ENCODE peak calls at places on chromosomes 11 and 22, in five cellular contexts. J, E, X, U and H are unnamed samples. For H3K4me1, the result is how much of the 10 kb centered on the place peaks cover.

GRCh38 chr11:106105986-106106385 is 28.5 kb downstream of the AASDHPPT start:
- DNase-seq in J (no peak), E (no peak), U (no peak), X (no peak), H (no peak)

GRCh38 chr11:2868604-2869526 is 16.7 kb downstream of the CDKN1C start:
- DNase-seq in U (no peak), E (no peak), J (no peak), X (no peak), H (no peak)

GRCh38 chr11:19975414-19975990 is 184.8 kb downstream of the DBX1 start:
- DNase-seq in J (no peak), X (no peak), E (no peak), U (no peak), H (no peak)

GRCh38 chr11:43975631-43976030 is 33.2 kb downstream of the C11orf96 start:
- DNase-seq in X (no peak), J (no peak), U (no peak), E (no peak), H (no peak)

GRCh38 chr11:102633385-102634026 is 8.4 kb upstream of the MMP20 start:
- DNase-seq in X (no peak), E (no peak), U (no peak), J (no peak), H (no peak)

GRCh38 chr11:1402776-1403620 is 13.3 kb downstream of the BRSK2 start:
- DNase-seq in X (no peak), J (no peak), E (no peak), U (peak), H (no peak)

GRCh38 chr11:84522331-84522730 is 1104.8 kb downstream of the DLG2 start:
- DNase-seq in X (no peak), J (no peak), U (no peak), E (no peak), H (no peak)

GRCh38 chr11:29963796-29964195 is 53.0 kb downstream of the KCNA4 start:
- DNase-seq in J (no peak), X (no peak), E (no peak), U (no peak), H (no peak)

GRCh38 chr11:43359432-43359818 is 705 bp downstream of the TTC17 start:
- DNase-seq in J (peak), U (peak), E (peak), X (no peak), H (no peak)

GRCh38 chr22:39288135-39288898 is 31.1 kb downstream of the RPL3 start:
- DNase-seq in E (peak), X (no peak), J (no peak), U (no peak), H (no peak)

GRCh38 chr22:19419086-19419463 is 12.5 kb downstream of the HIRA start:
- DNase-seq in J (no peak), E (no peak), U (no peak), X (no peak), H (no peak)

GRCh38 chr22:46297151-46297819 is 615 bp downstream of the GTSE1 start:
- DNase-seq in X (no peak), J (no peak), U (no peak), E (no peak), H (no peak)

GRCh38 chr22:32079110-32080089 is 36.3 kb downstream of the SLC5A1 start:
- DNase-seq in J (peak), U (no peak), X (no peak), E (peak), H (peak)

GRCh38 chr11:108645956-108646355 is 18.9 kb upstream of the DDX10 start:
- DNase-seq in X (no peak), U (no peak), E (no peak), J (no peak), H (no peak)

GRCh38 chr11:3849297-3849874 is 6.1 kb upstream of the STIM1 start:
- DNase-seq in J (peak), U (no peak), X (peak), E (no peak), H (peak)

GRCh38 chr22:46454910-46455269 is 82.5 kb downstream of the CELSR1 start:
- DNase-seq in E (no peak), U (no peak), X (no peak), J (peak), H (no peak)

GRCh38 chr11:15852179-15852578 is 504.2 kb downstream of the SOX6 start:
- DNase-seq in E (no peak), J (peak), U (no peak), X (no peak), H (peak)

GRCh38 chr11:128093689-128094088 is 493.7 kb downstream of the ETS1 start:
- DNase-seq in E (no peak), X (no peak), J (no peak), U (no peak), H (no peak)

GRCh38 chr11:83681045-83681781 is 395.0 kb upstream of the CCDC90B start:
- DNase-seq in X (no peak), E (no peak), J (no peak), U (no peak), H (no peak)

GRCh38 chr22:42655693-42656092 is 6.5 kb upstream of the CYB5R3 start:
- DNase-seq in U (no peak), X (no peak), E (no peak), J (no peak), H (no peak)

GRCh38 chr11:70913715-70914231 is 338.6 kb downstream of the SHANK2 start:
- DNase-seq in U (no peak), X (no peak), J (no peak), E (no peak), H (no peak)

GRCh38 chr11:83557638-83558037 is 271.5 kb upstream of the CCDC90B start:
- DNase-seq in E (no peak), J (no peak), U (no peak), X (no peak), H (no peak)

GRCh38 chr22:20654343-20655208 is 119.3 kb upstream of the SERPIND1 start:
- DNase-seq in U (no peak), X (no peak), J (no peak), E (peak), H (no peak)

GRCh38 chr11:63737718-63738117 is 30.9 kb downstream of the ZFTA start:
- DNase-seq in J (no peak), E (no peak), X (no peak), U (no peak), H (no peak)

GRCh38 chr11:46296520-46297448 is 19.3 kb downstream of the CREB3L1 start:
- DNase-seq in U (no peak), E (peak), X (peak), J (no peak), H (peak)

GRCh38 chr22:40415531-40416266 is 45.3 kb downstream of the SGSM3 start:
- DNase-seq in E (no peak), U (no peak), X (no peak), J (no peak), H (no peak)

GRCh38 chr22:39434243-39434653 is 22.6 kb upstream of the MGAT3 start:
- DNase-seq in E (no peak), U (no peak), X (peak), J (no peak), H (no peak)

GRCh38 chr11:78420796-78421209 is 3.2 kb upstream of the GAB2 start:
- DNase-seq in J (no peak), X (peak), E (no peak), U (peak), H (no peak)

GRCh38 chr11:12841946-12842630 is 167.0 kb upstream of the RASSF10 start:
- DNase-seq in X (no peak), J (peak), U (no peak), E (no peak), H (peak)

GRCh38 chr11:117249571-117249970 is 17.1 kb downstream of the RNF214 start:
- DNase-seq in J (no peak), X (no peak), U (no peak), E (no peak), H (no peak)

GRCh38 chr11:13061294-13061990 is 52.3 kb downstream of the RASSF10 start:
- DNase-seq in U (no peak), E (no peak), J (no peak), X (no peak), H (no peak)

GRCh38 chr11:63670738-63671321 is 346 bp downstream of the ATL3 start:
- DNase-seq in X (peak), U (no peak), J (peak), E (peak), H (peak)

GRCh38 chr11:106917973-106918372 is 100.3 kb downstream of the GUCY1A2 start:
- DNase-seq in U (no peak), X (no peak), J (no peak), E (peak), H (no peak)

GRCh38 chr11:116107229-116107628 is 603.0 kb upstream of the CADM1 start:
- DNase-seq in E (no peak), J (no peak), U (no peak), X (no peak), H (no peak)

GRCh38 chr22:17867160-17867785 is 93.0 kb upstream of the BID start:
- DNase-seq in X (peak), J (no peak), U (no peak), E (no peak), H (no peak)

DNA sequence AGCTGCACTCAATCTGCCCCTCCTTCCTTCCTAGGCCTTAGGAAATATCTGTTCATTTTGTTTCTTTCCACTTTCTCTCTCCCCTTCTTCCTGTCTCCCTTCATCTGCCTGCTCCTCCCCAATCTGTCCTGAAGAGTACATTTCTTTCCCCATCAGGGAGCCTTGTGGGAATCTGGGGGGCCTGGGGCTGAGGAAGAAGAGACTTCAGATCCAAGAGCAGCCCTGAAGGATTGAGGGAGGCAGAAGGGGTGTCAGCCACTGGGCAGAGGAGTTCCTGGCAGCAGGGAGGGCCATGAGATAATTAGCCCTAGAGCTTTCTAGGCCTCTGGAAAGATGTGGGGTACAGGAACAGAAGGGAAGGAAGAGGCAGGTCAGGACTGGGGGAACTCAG is 24.4 kb upstream of the OAF start:
- DNase-seq in U (no peak), X (no peak), J (no peak), E (no peak), H (no peak)
- H3K27ac ChIP-seq in U (no peak), X (peak), J (no peak), E (no peak), H (no peak)

GRCh38 chr11:69650832-69651344 is 9.9 kb downstream of the CCND1 start:
- DNase-seq in J (no peak), X (no peak), E (no peak), U (no peak), H (no peak)
- H3K4me1 ChIP-seq in J (half or more), X (under half), E (under half), U (under half), H (half or more)

DNA sequence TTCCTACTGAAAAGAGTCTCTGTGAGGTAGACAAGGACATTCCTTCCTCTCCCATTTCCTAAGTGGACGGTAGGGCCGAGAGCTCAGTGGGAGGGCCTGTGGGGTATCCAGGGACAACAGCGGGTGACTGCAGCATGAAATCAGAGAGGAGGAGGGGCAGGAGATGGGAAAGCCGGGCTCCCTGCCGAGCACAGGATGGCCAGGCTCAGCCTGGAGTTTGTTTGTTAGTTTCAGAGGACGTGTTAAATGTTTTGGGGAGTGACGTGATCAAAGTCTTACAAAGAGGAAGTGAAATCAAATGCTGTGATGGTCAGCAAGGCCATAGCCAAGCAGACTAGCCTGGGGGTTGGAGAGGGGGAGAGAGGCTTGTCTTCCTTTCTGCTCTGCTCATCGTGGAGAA is 152.7 kb downstream of the ADAMTS15 start:
- DNase-seq in J (no peak), X (peak), E (peak), U (no peak), H (peak)
- H3K27ac ChIP-seq in J (no peak), X (peak), E (no peak), U (no peak), H (peak)

DNA sequence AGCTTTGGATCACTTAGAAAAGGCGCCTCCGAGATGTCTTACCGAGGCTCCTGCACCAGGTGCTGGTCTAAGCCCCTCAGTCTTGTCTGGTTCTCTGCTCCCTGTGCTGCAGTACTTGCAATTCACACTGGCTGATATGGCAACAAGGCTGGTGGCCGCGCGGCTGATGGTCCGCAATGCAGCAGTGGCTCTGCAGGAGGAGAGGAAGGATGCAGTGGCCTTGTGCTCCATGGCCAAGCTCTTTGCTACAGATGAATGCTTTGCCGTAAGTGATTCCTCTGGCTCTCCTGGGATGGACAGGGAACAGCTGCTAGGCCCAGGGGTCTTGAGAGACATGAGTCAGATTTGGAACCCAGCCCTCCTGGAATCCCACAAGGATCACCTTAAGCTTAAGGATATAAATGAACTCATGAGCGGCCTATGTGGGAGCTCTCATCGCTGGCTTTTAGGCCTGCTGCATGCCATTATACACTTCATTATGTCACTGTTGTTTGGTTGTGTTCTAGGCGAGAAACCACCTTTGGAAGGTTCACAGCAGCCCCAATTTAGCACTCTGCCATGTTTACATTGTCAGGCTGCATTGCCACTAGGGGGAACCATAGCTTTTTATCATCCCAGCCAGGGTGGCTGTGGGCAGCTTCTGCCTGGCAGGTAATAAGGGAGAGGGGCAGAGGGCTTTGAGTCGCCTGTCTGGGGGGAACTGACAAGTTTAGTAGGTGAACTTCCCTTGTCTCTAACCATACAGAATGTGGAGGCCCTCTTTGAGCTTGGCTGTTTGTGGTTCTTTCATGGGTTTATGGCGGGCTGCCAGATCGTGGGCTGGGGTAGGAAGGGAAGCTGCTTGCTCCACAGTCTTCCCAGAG is 8.5 kb downstream of the ACAD8 start:
- DNase-seq in X (no peak), E (peak), U (peak), J (peak), H (no peak)
- H3K4me1 ChIP-seq in X (under half), E (under half), U (under half), J (under half), H (under half)

GRCh38 chr11:111759778-111760407 is 6.3 kb downstream of the PPP2R1B start:
- DNase-seq in X (no peak), U (no peak), E (no peak), J (no peak), H (no peak)

GRCh38 chr11:111764621-111765020 is 1.6 kb downstream of the PPP2R1B start:
- DNase-seq in X (no peak), U (no peak), J (no peak), E (no peak), H (peak)

GRCh38 chr11:111762981-111763643 is 3.1 kb downstream of the PPP2R1B start:
- DNase-seq in X (no peak), J (no peak), E (no peak), U (no peak), H (no peak)

GRCh38 chr11:111761056-111761455 is 5.1 kb downstream of the PPP2R1B start:
- DNase-seq in X (no peak), E (no peak), J (no peak), U (no peak), H (no peak)

DNA sequence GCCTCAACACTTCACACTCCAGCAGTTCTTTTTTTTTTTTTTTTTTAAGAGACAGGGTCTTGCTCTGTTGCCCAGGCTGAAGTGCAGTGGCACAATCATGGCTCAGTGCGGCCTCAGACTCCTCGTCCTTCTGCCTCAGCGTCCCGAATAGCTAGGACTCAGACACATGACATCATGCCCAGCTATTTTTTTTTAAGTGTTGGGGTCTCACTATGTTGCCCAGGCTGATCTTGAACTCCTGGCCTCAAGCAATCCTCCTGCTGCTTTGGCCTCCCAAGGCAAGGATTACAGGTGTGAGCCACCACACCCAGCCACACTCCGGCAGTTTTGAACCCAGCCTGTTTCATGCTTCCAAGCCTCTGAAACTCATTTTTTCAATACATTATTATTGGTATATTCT is 3.7 kb downstream of the PPP2R1B start:
- DNase-seq in J (no peak), X (no peak), E (no peak), U (no peak), H (no peak)
- H3K27ac ChIP-seq in J (no peak), X (no peak), E (no peak), U (no peak), H (no peak)

GRCh38 chr22:48088226-48088625 is 1325.8 kb downstream of the TBC1D22A start:
- DNase-seq in E (no peak), U (no peak), J (no peak), X (no peak), H (no peak)
- H3K4me1 ChIP-seq in E (under half), U (under half), J (under half), X (under half), H (under half)

GRCh38 chr11:96278039-96278897 is 64.7 kb downstream of the MAML2 start:
- DNase-seq in U (no peak), X (no peak), J (no peak), E (no peak), H (peak)
- H3K27ac ChIP-seq in U (no peak), X (no peak), J (peak), E (no peak), H (peak)

GRCh38 chr11:67375320-67376021 is 2.1 kb upstream of the CLCF1 start:
- DNase-seq in E (no peak), J (peak), U (no peak), X (no peak), H (no peak)

GRCh38 chr11:67374571-67375276 is 1.3 kb upstream of the CLCF1 start:
- DNase-seq in U (no peak), X (no peak), J (peak), E (no peak), H (peak)

GRCh38 chr11:67372232-67372992 is 986 bp downstream of the CLCF1 start:
- DNase-seq in J (no peak), X (no peak), E (no peak), U (no peak), H (no peak)

GRCh38 chr11:67372993-67373915 is at the start of gene CLCF1:
- DNase-seq in E (no peak), X (peak), U (peak), J (peak), H (no peak)

GRCh38 chr11:67373916-67374570 is 645 bp upstream of the CLCF1 start:
- DNase-seq in J (peak), X (peak), U (peak), E (peak), H (peak)
- H3K4me1 ChIP-seq in J (half or more), X (under half), U (under half), E (under half), H (under half)

GRCh38 chr11:90650124-90650523 is 427.3 kb upstream of the CHORDC1 start:
- DNase-seq in E (no peak), U (no peak), J (no peak), X (no peak), H (no peak)

GRCh38 chr11:90646706-90647105 is 423.9 kb upstream of the CHORDC1 start:
- DNase-seq in X (no peak), E (no peak), J (no peak), U (no peak), H (no peak)

GRCh38 chr11:90646266-90646665 is 423.4 kb upstream of the CHORDC1 start:
- DNase-seq in U (no peak), J (no peak), E (no peak), X (no peak), H (no peak)
- H3K27ac ChIP-seq in U (no peak), J (no peak), E (no peak), X (no peak), H (no peak)